ENCODE peak calls at places on chromosomes 4 and X, in seven cellular contexts. X is GF-D8, C is omental fat pad, T is foreskin fibroblast, J is MM.1S, B is natural killer cell, H is HTR-8/SVneo. N is an unnamed sample.

GRCh38 chr4:41963105-41963504 is 18.5 kb upstream of the DCAF4L1 start:
- DNase-seq in B (no peak), X (no peak), T (peak; percentile 44), C (no peak), H (no peak), J (peak; percentile 46), N (no peak)

GRCh38 chr4:23305026-23305425 is 584.8 kb downstream of the PPARGC1A start:
- DNase-seq in T (peak; percentile 16), H (peak; percentile 5), C (no peak), X (no peak), B (no peak), J (peak; percentile 51), N (no peak)

GRCh38 chrX:104618106-104618895 is 52.3 kb downstream of the IL1RAPL2 start:
- DNase-seq in B (no peak), H (no peak), T (no peak), C (no peak), J (no peak), X (no peak), N (no peak)

GRCh38 chrX:634306-634958 is 3.8 kb downstream of the SHOX start:
- DNase-seq in J (no peak), B (no peak), C (no peak), X (no peak), H (no peak), T (peak; percentile 41), N (no peak)

GRCh38 chrX:155645180-155645579 is 32.4 kb upstream of the TMLHE start:
- DNase-seq in B (no peak), X (no peak), J (peak; percentile 13), H (no peak), C (no peak), T (no peak), N (no peak)

GRCh38 chr4:184803133-184803532 is 22.6 kb downstream of the ACSL1 start:
- DNase-seq in B (no peak), H (no peak), X (no peak), J (no peak), T (no peak), C (no peak), N (no peak)

GRCh38 chr4:88706574-88706973 is 8.9 kb upstream of the NAP1L5 start:
- DNase-seq in H (peak; percentile 10), T (peak; percentile 80), J (no peak), B (no peak), C (no peak), X (no peak), N (peak; percentile 33)

GRCh38 chr4:31235961-31236360 is 515.8 kb downstream of the PCDH7 start:
- DNase-seq in T (no peak), H (no peak), B (no peak), C (no peak), J (no peak), X (no peak), N (no peak)

GRCh38 chr4:104446431-104446925 is 48.2 kb downstream of the CXXC4 start:
- DNase-seq in T (no peak), X (no peak), H (no peak), C (no peak), B (no peak), J (no peak), N (no peak)

GRCh38 chr4:20017439-20017838 is 234.3 kb upstream of the SLIT2 start:
- DNase-seq in X (no peak), H (no peak), C (no peak), T (peak; percentile 43), J (no peak), B (no peak), N (no peak)

GRCh38 chr4:146585761-146586333 is 52.8 kb upstream of the POU4F2 start:
- DNase-seq in B (no peak), T (peak; percentile 34), X (no peak), H (no peak), C (no peak), J (no peak), N (no peak)

GRCh38 chr4:184887333-184887732 is 61.6 kb upstream of the ACSL1 start:
- DNase-seq in C (no peak), T (no peak), B (no peak), H (no peak), J (no peak), X (no peak), N (no peak)

GRCh38 chr4:9919047-9919446 is 102.2 kb downstream of the SLC2A9 start:
- DNase-seq in X (no peak), H (no peak), B (no peak), T (no peak), C (no peak), J (no peak), N (no peak)

GRCh38 chr4:149765630-149766029 is 50.0 kb downstream of the IQCM start:
- DNase-seq in H (peak; percentile 10), J (no peak), C (no peak), T (peak; percentile 89), X (peak; percentile 28), B (no peak), N (no peak)

GRCh38 chrX:115650916-115651315 is 89.9 kb downstream of the PLS3 start:
- DNase-seq in T (peak; percentile 59), B (no peak), J (peak; percentile 60), C (no peak), X (no peak), H (peak; percentile 1), N (no peak)

GRCh38 chr4:108172780-108173598 is 4.3 kb upstream of the LEF1 start:
- DNase-seq in C (no peak), X (no peak), H (no peak), J (peak; percentile 81), B (peak; percentile 53), T (peak; percentile 78), N (peak; percentile 20)

GRCh38 chr4:84681488-84682274 is 98.8 kb downstream of the CDS1 start:
- DNase-seq in T (peak; percentile 67), J (peak; percentile 7), B (no peak), C (no peak), H (peak; percentile 22), X (peak; percentile 37), N (no peak)

GRCh38 chr4:181661090-181661489 is 582.1 kb upstream of the TENM3 start:
- DNase-seq in J (no peak), B (no peak), C (no peak), H (no peak), T (peak; percentile 71), X (no peak), N (no peak)

GRCh38 chr4:78057600-78058560 is 757 bp downstream of the FRAS1 start:
- DNase-seq in H (peak; percentile 8), B (peak; percentile 27), X (no peak), T (peak; percentile 79), C (peak; percentile 45), J (peak; percentile 33), N (peak; percentile 21)

GRCh38 chr4:17168571-17168970 is 270.1 kb upstream of the LDB2 start:
- DNase-seq in B (no peak), H (no peak), X (no peak), J (no peak), C (no peak), T (peak; percentile 69), N (no peak)

GRCh38 chr4:74065115-74065642 is 26.7 kb upstream of the CXCL3 start:
- DNase-seq in C (no peak), H (no peak), B (no peak), J (no peak), X (no peak), T (no peak), N (no peak)

GRCh38 chrX:10938371-10938982 is 172.7 kb upstream of the HCCS start:
- DNase-seq in J (no peak), B (no peak), H (no peak), T (no peak), C (no peak), X (no peak), N (no peak)

GRCh38 chr4:168560184-168560834 is 63.5 kb downstream of the PALLD start:
- DNase-seq in H (no peak), C (no peak), J (peak; percentile 37), X (no peak), T (peak; percentile 81), B (no peak), N (no peak)

GRCh38 chrX:16633754-16634153 is 16.2 kb upstream of the S100G start:
- DNase-seq in T (no peak), H (no peak), X (no peak), B (no peak), J (no peak), C (no peak), N (no peak)

GRCh38 chrX:136742721-136743379 is 37.9 kb downstream of the ARHGEF6 start:
- DNase-seq in H (no peak), J (no peak), T (no peak), X (peak; percentile 49), B (no peak), C (no peak), N (no peak)

GRCh38 chr4:39947415-39947814 is 30.3 kb downstream of the PDS5A start:
- DNase-seq in H (no peak), J (no peak), C (no peak), T (no peak), B (no peak), X (no peak), N (no peak)

GRCh38 chr4:6489962-6490361 is 17.5 kb upstream of the PPP2R2C start:
- DNase-seq in B (no peak), T (no peak), J (no peak), X (no peak), H (no peak), C (no peak), N (no peak)

GRCh38 chrX:63739885-63740284 is 45.1 kb downstream of the ARHGEF9 start:
- DNase-seq in X (no peak), J (no peak), B (no peak), C (no peak), H (no peak), T (no peak), N (no peak)

GRCh38 chr4:43380093-43380492 is 487.6 kb downstream of the GRXCR1 start:
- DNase-seq in T (no peak), X (no peak), J (no peak), C (no peak), B (no peak), H (no peak), N (no peak)

GRCh38 chrX:131316260-131316659 is 27.2 kb upstream of the IGSF1 start:
- DNase-seq in J (no peak), T (no peak), B (no peak), C (no peak), X (no peak), H (no peak), N (no peak)

GRCh38 chr4:126004936-126005335 is 690.2 kb downstream of the FAT4 start:
- DNase-seq in H (peak; percentile 48), B (no peak), C (no peak), J (no peak), X (no peak), T (peak; percentile 68), N (no peak)

GRCh38 chrX:15761564-15762191 is 23.6 kb downstream of the CA5B start:
- DNase-seq in J (peak; percentile 20), H (peak; percentile 38), T (peak; percentile 55), X (no peak), B (no peak), C (no peak), N (peak; percentile 11)

GRCh38 chr4:164252286-164252685 is 501.6 kb upstream of the SMIM31 start:
- DNase-seq in J (no peak), B (no peak), H (no peak), C (no peak), T (no peak), X (no peak), N (no peak)

GRCh38 chr4:150960079-150960478 is 55.0 kb downstream of the LRBA start:
- DNase-seq in J (no peak), H (peak; percentile 45), B (no peak), T (peak; percentile 54), X (no peak), C (no peak), N (no peak)

N was measured in tibial nerve.